ENCODE peak calls at places on chromosomes 12 and 14, in nine cellular contexts. F, Z, J, B, Y, X, A, S and K are unnamed samples.
A peak's percentile ranks its signal among the peaks of the same experiment; 100 is the strongest.

GRCh38 chr12:127414186-127414585 is 852.8 kb upstream of the TMEM132C start:
- DNase-seq in F (no peak), Z (no peak), J (no peak), B (no peak), Y (no peak), X (no peak), A (no peak), S (no peak), K (no peak)

GRCh38 chr12:78115889-78116288 is 285.2 kb downstream of the NAV3 start:
- DNase-seq in F (no peak), Z (no peak), J (no peak), B (peak; percentile 20), Y (no peak), X (no peak), A (peak; percentile 8), S (no peak), K (no peak)

GRCh38 chr14:96398921-96399320 is 7.0 kb downstream of the AK7 start:
- DNase-seq in F (no peak), Z (no peak), J (no peak), B (no peak), Y (no peak), X (no peak), A (no peak), S (no peak), K (no peak)

GRCh38 chr12:115871714-115872113 is 405.8 kb downstream of the MED13L start:
- DNase-seq in F (no peak), Z (peak; percentile 28), J (no peak), B (peak; percentile 21), Y (no peak), X (no peak), A (peak; percentile 23), S (no peak), K (no peak)

GRCh38 chr12:57868870-57869609 is 22.5 kb upstream of the CTDSP2 start:
- DNase-seq in F (peak; percentile 63), Z (peak; percentile 36), J (no peak), B (no peak), Y (no peak), X (no peak), A (peak; percentile 55), S (no peak), K (no peak)

GRCh38 chr12:97685360-97685759 is 222.8 kb downstream of the RMST start:
- DNase-seq in F (no peak), Z (no peak), J (no peak), B (no peak), Y (no peak), X (no peak), A (no peak), S (no peak), K (no peak)

GRCh38 chr12:104975621-104976343 is 10.3 kb upstream of the NOPCHAP1 start:
- DNase-seq in F (no peak), Z (peak; percentile 83), J (no peak), B (peak; percentile 48), Y (no peak), X (no peak), A (no peak), S (no peak), K (no peak)

GRCh38 chr12:111686574-111687105 is 787 bp downstream of the ACAD10 start:
- DNase-seq in F (no peak), Z (no peak), J (no peak), B (peak; percentile 44), Y (no peak), X (peak; percentile 14), A (peak; percentile 52), S (no peak), K (no peak)

GRCh38 chr12:6644903-6645302 is 2.3 kb downstream of the ACRBP start:
- DNase-seq in F (no peak), Z (no peak), J (no peak), B (no peak), Y (no peak), X (no peak), A (no peak), S (no peak), K (no peak)

GRCh38 chr12:98002887-98003493 is 512.4 kb upstream of the TMPO start:
- DNase-seq in F (no peak), Z (peak; percentile 22), J (peak; percentile 39), B (peak; percentile 1), Y (no peak), X (peak; percentile 31), A (peak; percentile 44), S (no peak), K (no peak)

GRCh38 chr12:27592548-27592947 is 68.5 kb downstream of the PPFIBP1 start:
- DNase-seq in F (no peak), Z (peak; percentile 92), J (no peak), B (peak; percentile 76), Y (no peak), X (peak; percentile 67), A (peak; percentile 37), S (no peak), K (no peak)

GRCh38 chr14:93994919-93995682 is 2.0 kb upstream of the CCDC197 start:
- DNase-seq in F (no peak), Z (peak; percentile 84), J (peak; percentile 68), B (peak; percentile 88), Y (peak; percentile 22), X (no peak), A (no peak), S (no peak), K (no peak)

GRCh38 chr14:83838221-83838620 is 1691.7 kb upstream of the FLRT2 start:
- DNase-seq in F (no peak), Z (no peak), J (no peak), B (peak; percentile 5), Y (no peak), X (no peak), A (peak; percentile 27), S (no peak), K (no peak)

GRCh38 chr14:69879175-69880047 is at the start of gene SMOC1:
- DNase-seq in F (peak; percentile 76), Z (no peak), J (peak; percentile 66), B (peak; percentile 79), Y (no peak), X (peak; percentile 57), A (no peak), S (no peak), K (no peak)

GRCh38 chr12:65535951-65536350 is 257.5 kb downstream of the MSRB3 start:
- DNase-seq in F (no peak), Z (peak; percentile 52), J (no peak), B (peak; percentile 42), Y (no peak), X (no peak), A (no peak), S (no peak), K (no peak)

GRCh38 chr12:49131973-49132461 is 822 bp upstream of the TUBA1B start:
- DNase-seq in F (no peak), Z (peak; percentile 58), J (no peak), B (peak; percentile 50), Y (no peak), X (peak; percentile 62), A (peak; percentile 81), S (no peak), K (no peak)

GRCh38 chr14:92950773-92951172 is 27.8 kb downstream of the CHGA start:
- DNase-seq in F (peak; percentile 37), Z (no peak), J (no peak), B (no peak), Y (no peak), X (no peak), A (no peak), S (no peak), K (no peak)

GRCh38 chr12:69698769-69699540 is at the start of gene BEST3:
- DNase-seq in F (no peak), Z (no peak), J (no peak), B (no peak), Y (no peak), X (no peak), A (no peak), S (no peak), K (no peak)

GRCh38 chr12:56941299-56942017 is 7.2 kb upstream of the SDR9C7 start:
- DNase-seq in F (no peak), Z (peak; percentile 80), J (no peak), B (peak; percentile 50), Y (no peak), X (no peak), A (peak; percentile 74), S (no peak), K (no peak)

GRCh38 chr12:106585237-106585834 is 2.5 kb downstream of the RFX4 start:
- DNase-seq in F (no peak), Z (peak; percentile 4), J (no peak), B (no peak), Y (no peak), X (no peak), A (no peak), S (no peak), K (no peak)